ENCODE peak calls at places on chromosomes 1 and 21, in eight cellular contexts. O, B, S, W, N, U, Y and X are unnamed samples.

GRCh38 chr1:175003521-175003920 is 3.8 kb downstream of the CACYBP start:
- DNase-seq in W (no peak), U (no peak), B (no peak), N (no peak), O (no peak), S (no peak), Y (no peak), X (peak)

GRCh38 chr21:29624776-29625175 is 315.0 kb downstream of the GRIK1 start:
- DNase-seq in U (no peak), N (no peak), Y (no peak), S (no peak), W (no peak), O (no peak), B (no peak), X (no peak)

GRCh38 chr1:7810395-7810794 is 26.3 kb downstream of the PER3 start:
- DNase-seq in Y (no peak), U (no peak), N (peak), O (no peak), S (peak), B (no peak), W (no peak), X (peak)

GRCh38 chr1:41889506-41890414 is 29.0 kb downstream of the HIVEP3 start:
- DNase-seq in B (no peak), W (no peak), Y (no peak), U (no peak), S (no peak), O (no peak), N (no peak), X (no peak)

GRCh38 chr1:198283222-198283621 is 126.4 kb downstream of the NEK7 start:
- DNase-seq in Y (no peak), N (peak), U (no peak), W (no peak), S (no peak), O (no peak), B (no peak), X (no peak)

GRCh38 chr1:81165963-81166362 is 634.8 kb upstream of the ADGRL2 start:
- DNase-seq in S (no peak), B (no peak), O (no peak), Y (no peak), N (peak), U (no peak), W (no peak), X (no peak)

GRCh38 chr21:36709868-36710728 is 11.2 kb downstream of the SIM2 start:
- DNase-seq in Y (no peak), B (no peak), N (no peak), W (peak), S (no peak), O (peak), U (no peak), X (no peak)

GRCh38 chr1:35506960-35507901 is 50.0 kb downstream of the KIAA0319L start:
- DNase-seq in U (no peak), Y (no peak), S (no peak), W (no peak), B (no peak), N (no peak), O (no peak), X (peak)

GRCh38 chr1:178341218-178341956 is 155.4 kb downstream of the CLEC20A start:
- DNase-seq in Y (peak), S (peak), O (peak), W (peak), N (peak), B (no peak), U (no peak), X (no peak)

GRCh38 chr1:31798086-31798432 is 17.8 kb downstream of the SPOCD1 start:
- DNase-seq in W (no peak), Y (no peak), B (no peak), S (no peak), U (no peak), O (no peak), N (no peak), X (no peak)

GRCh38 chr1:98692482-98692881 is 31.0 kb downstream of the SNX7 start:
- DNase-seq in U (no peak), B (no peak), W (no peak), N (no peak), O (no peak), Y (no peak), S (no peak), X (no peak)

GRCh38 chr1:9355503-9355902 is 62.8 kb downstream of the SPSB1 start:
- DNase-seq in Y (no peak), W (no peak), N (no peak), O (no peak), B (no peak), U (no peak), S (no peak), X (no peak)

GRCh38 chr1:72601035-72601674 is 318.8 kb upstream of the NEGR1 start:
- DNase-seq in W (no peak), U (no peak), Y (no peak), B (no peak), N (no peak), S (no peak), O (no peak), X (peak)

GRCh38 chr1:153490272-153491051 is 30.0 kb upstream of the S100A7 start:
- DNase-seq in Y (peak), S (peak), N (peak), O (peak), U (no peak), B (no peak), W (peak), X (no peak)

GRCh38 chr1:235399661-235400060 is 32.4 kb downstream of the TBCE start:
- DNase-seq in B (no peak), Y (no peak), O (no peak), N (no peak), S (no peak), W (no peak), U (no peak), X (no peak)

GRCh38 chr1:172898866-172899265 is 151.9 kb downstream of the TNFSF18 start:
- DNase-seq in O (no peak), Y (no peak), W (no peak), B (no peak), U (no peak), S (no peak), N (peak), X (no peak)

GRCh38 chr1:86231076-86231475 is 74.5 kb upstream of the COL24A1 start:
- DNase-seq in U (no peak), S (no peak), N (no peak), W (no peak), Y (no peak), O (no peak), B (no peak), X (no peak)

GRCh38 chr1:92784051-92784638 is 763 bp downstream of the EVI5 start:
- DNase-seq in S (no peak), Y (peak), U (peak), W (peak), B (peak), O (peak), N (peak), X (peak)

GRCh38 chr21:44052071-44052829 is 40.1 kb downstream of the TRAPPC10 start:
- DNase-seq in U (no peak), B (no peak), S (no peak), Y (no peak), N (peak), W (peak), O (no peak), X (no peak)

GRCh38 chr1:111484391-111484790 is 10.6 kb downstream of the C1orf162 start:
- DNase-seq in B (no peak), N (no peak), U (no peak), Y (no peak), W (no peak), S (no peak), O (no peak), X (no peak)

GRCh38 chr1:20891091-20891490 is 104.0 kb upstream of the HP1BP3 start:
- DNase-seq in W (no peak), O (no peak), B (no peak), N (peak), U (no peak), Y (no peak), S (no peak), X (no peak)

GRCh38 chr1:107264561-107264960 is 123.7 kb downstream of the NTNG1 start:
- DNase-seq in B (no peak), N (peak), W (no peak), O (no peak), Y (no peak), U (no peak), S (no peak), X (no peak)

GRCh38 chr1:93446837-93447451 is 974 bp upstream of the FNBP1L start:
- DNase-seq in B (no peak), O (peak), U (no peak), N (no peak), W (peak), S (no peak), Y (peak), X (peak)

GRCh38 chr1:25037174-25038074 is 107.3 kb upstream of the RUNX3 start:
- DNase-seq in W (no peak), S (peak), Y (no peak), O (no peak), B (peak), U (peak), N (peak), X (peak)

GRCh38 chr1:109623601-109624161 is 4.0 kb downstream of the AMPD2 start:
- DNase-seq in B (no peak), Y (no peak), S (no peak), O (no peak), U (no peak), W (no peak), N (no peak), X (peak)

GRCh38 chr1:28800324-28800723 is 11.6 kb upstream of the OPRD1 start:
- DNase-seq in O (no peak), Y (no peak), N (no peak), W (no peak), B (no peak), S (no peak), U (no peak), X (no peak)

GRCh38 chr1:52552236-52552504 is 722 bp downstream of the TUT4 start:
- DNase-seq in N (peak), U (peak), S (no peak), O (peak), W (peak), Y (peak), B (peak), X (peak)

GRCh38 chr1:85125891-85126290 is 74.9 kb downstream of the SYDE2 start:
- DNase-seq in O (no peak), S (no peak), W (peak), N (no peak), B (no peak), U (no peak), Y (no peak), X (no peak)

GRCh38 chr1:229430761-229431269 is 3.1 kb downstream of the ACTA1 start:
- DNase-seq in W (peak), N (peak), O (peak), S (no peak), Y (no peak), U (no peak), B (no peak), X (peak)

GRCh38 chr1:234553241-234554156 is 56.5 kb downstream of the IRF2BP2 start:
- DNase-seq in O (no peak), B (no peak), W (no peak), U (no peak), S (no peak), N (peak), Y (peak), X (peak)

GRCh38 chr1:73105755-73106154 is 823.4 kb upstream of the NEGR1 start:
- DNase-seq in O (no peak), U (no peak), N (no peak), Y (no peak), S (no peak), W (no peak), B (no peak), X (no peak)

GRCh38 chr21:36702622-36702968 is 3.7 kb downstream of the SIM2 start:
- DNase-seq in B (no peak), N (no peak), Y (no peak), W (no peak), O (no peak), U (no peak), S (no peak), X (no peak)

GRCh38 chr1:187513190-187513589 is 684.4 kb downstream of the PLA2G4A start:
- DNase-seq in O (no peak), W (no peak), N (no peak), S (peak), B (no peak), Y (no peak), U (no peak), X (peak)

GRCh38 chr1:29398431-29398830 is 162.1 kb downstream of the PTPRU start:
- DNase-seq in B (no peak), U (no peak), N (no peak), W (no peak), O (no peak), Y (no peak), S (no peak), X (no peak)

DNA sequence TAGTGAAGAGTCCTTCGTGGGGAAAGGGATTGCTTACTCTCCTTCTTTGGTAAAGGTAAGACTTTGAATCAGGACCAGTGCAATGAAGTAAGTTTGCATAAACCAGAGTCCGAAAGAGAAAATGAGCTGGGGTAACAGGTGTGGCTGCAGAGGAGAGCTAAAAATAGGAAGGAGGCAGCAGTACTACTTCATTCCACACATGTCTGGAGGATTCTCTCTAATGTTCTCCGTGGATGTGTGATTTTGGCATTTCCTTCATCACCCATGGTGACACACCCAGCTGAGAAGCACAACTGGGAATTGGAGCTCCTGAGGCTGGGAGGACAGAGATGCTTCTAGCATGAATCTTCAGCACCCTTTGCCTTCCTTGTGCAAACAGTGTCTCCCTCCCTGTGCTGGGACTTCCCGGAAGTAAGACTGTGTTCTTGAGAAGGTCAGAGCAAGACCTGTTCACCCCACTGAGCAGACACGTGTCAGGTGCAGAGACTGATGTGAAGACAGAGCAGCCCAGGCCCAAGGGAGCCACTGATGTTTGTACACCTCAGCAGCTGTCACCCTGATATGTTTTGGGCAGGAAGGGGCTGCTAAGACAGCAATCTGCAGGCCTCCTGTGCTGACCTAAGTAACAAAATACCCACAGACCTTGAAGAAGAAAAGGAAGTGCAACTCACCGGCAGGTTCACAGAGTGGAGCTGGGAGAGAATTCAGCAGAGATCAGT is 13.3 kb downstream of the FCRL1 start:
- DNase-seq in N (no peak), U (no peak), B (no peak), S (no peak), O (no peak), Y (no peak), W (no peak), X (no peak)
- TF ChIP-seq POLR2A in N (no peak), U (no peak), B (no peak), S (no peak), O (no peak), Y (no peak), W (no peak), X (no peak)

GRCh38 chr1:227947678-227948492 is at the start of gene WNT9A:
- DNase-seq in Y (peak), O (peak), N (peak), W (peak), B (peak), S (no peak), U (peak), X (peak)
- TF ChIP-seq POLR2A in Y (peak), O (no peak), N (no peak), W (peak), B (no peak), S (peak), U (no peak), X (no peak)

DNA sequence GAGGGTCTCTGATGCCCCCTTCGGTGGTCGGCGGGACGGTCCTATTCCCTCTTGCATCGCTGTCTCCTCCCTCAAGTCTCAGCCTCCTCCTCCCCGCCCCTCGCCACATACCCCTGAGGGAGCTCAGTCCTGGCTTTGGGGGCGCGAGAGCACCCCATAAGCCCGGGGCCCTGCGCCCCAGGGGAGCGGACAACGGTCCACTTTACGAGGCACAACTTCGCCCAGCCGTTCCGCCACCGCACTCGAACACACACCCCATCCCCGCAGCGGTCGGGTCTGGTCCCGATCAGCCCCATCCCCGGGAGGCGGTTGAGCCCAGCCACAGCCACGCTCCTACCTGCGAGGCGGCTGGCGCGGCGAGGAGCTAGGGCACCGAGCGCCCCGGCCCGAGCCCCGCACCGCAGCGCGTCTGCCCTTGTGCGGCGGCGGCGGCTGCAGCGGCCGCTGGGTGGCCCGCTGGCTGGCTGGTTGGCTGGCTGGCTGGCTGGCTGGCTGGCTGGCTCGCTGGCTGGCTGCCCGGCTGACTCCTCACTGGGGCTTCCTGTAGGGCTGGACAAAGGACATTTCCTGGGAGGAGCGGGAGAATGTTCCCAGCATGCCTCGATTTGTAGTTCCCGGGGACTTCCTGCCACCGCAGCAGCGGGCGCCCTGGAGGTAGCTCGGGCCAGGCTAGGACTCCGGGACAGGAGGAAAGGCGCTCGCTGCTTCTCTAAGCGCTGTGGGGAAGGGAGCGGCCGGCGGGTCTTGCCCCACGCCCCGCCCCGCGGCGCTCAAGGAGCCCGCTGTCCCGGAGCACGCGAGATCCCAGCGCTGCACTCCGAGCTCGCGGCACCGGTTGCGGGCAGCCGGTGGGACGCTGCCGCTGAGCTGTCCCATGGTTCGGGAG is at the start of gene ZNF697:
- DNase-seq in O (peak), S (peak), W (peak), Y (peak), N (peak), U (peak), B (peak), X (peak)
- TF ChIP-seq POLR2A in O (no peak), S (peak), W (peak), Y (peak), N (peak), U (no peak), B (no peak), X (peak)

DNA sequence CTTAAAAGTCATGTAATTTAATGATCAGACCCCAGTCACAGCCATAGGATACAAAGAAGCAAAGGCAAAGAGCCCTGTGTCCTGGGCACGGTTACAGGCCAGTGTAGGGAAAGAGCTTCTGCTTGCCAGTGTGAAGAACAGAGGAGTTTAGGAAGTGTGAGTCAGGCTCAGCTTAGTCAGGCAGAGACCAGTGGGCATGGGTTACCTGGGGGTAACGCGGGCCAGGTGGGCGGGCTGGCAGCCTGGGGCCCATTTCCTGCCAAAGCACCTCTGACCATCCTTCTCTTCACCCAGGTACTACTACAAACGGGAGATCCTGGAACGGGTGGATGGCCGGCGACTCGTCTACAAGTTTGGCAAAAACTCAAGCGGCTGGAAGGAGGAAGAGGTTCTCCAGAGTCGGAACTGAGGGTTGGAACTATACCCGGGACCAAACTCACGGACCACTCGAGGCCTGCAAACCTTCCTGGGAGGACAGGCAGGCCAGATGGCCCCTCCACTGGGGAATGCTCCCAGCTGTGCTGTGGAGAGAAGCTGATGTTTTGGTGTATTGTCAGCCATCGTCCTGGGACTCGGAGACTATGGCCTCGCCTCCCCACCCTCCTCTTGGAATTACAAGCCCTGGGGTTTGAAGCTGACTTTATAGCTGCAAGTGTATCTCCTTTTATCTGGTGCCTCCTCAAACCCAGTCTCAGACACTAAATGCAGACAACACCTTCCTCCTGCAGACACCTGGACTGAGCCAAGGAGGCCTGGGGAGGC is 4.7 kb downstream of the ELF3 start:
- DNase-seq in W (peak), S (no peak), O (peak), B (no peak), Y (no peak), U (no peak), N (no peak), X (no peak)
- TF ChIP-seq POLR2A in W (no peak), S (no peak), O (peak), B (no peak), Y (no peak), U (no peak), N (no peak), X (no peak)

DNA sequence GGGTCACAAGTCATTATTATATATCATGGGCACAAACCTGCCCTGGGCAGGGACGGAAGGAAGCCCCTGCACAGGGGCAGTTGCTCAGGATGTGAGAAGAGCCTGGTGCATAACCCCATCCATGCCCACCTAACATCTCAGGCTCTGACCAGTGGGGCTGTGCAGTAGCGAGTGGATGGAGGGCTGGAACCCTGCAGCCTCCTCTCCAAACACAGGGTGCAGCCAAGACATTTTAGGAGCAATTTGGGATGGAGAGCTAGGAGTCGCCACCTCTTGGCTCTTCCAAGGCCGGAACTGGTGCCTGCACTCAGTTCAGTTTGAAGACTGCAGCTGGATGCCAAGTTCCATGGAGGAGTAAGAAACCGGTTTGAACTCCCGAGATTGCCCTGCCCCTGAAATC is 2.8 kb downstream of the MX1 start:
- DNase-seq in S (no peak), W (no peak), O (no peak), Y (no peak), U (no peak), B (no peak), N (no peak), X (no peak)
- TF ChIP-seq POLR2A in S (no peak), W (no peak), O (no peak), Y (no peak), U (peak), B (no peak), N (no peak), X (no peak)